ENCODE peak calls at places on chromosomes 7 and 10, in four cellular contexts. B, O, I and C are unnamed samples.

GRCh38 chr7:5549096-5549896 is 125.7 kb upstream of the TNRC18 start:
- DNase-seq in B (no peak), I (no peak), O (no peak), C (peak; percentile 35)

GRCh38 chr10:42981358-42982236 is 95.3 kb upstream of the RET start:
- DNase-seq in I (no peak), O (no peak), B (no peak), C (no peak)

GRCh38 chr7:1668486-1668931 is 1.6 kb upstream of the ELFN1 start:
- DNase-seq in I (no peak), O (no peak), B (no peak), C (no peak)

GRCh38 chr7:69860486-69860885 is 262.2 kb downstream of the AUTS2 start:
- DNase-seq in I (no peak), B (no peak), O (no peak), C (no peak)

GRCh38 chr10:124916098-124916584 is 25.8 kb upstream of the ZRANB1 start:
- DNase-seq in B (no peak), I (no peak), O (no peak), C (no peak)

GRCh38 chr7:138396251-138397070 is 63.6 kb upstream of the TRIM24 start:
- DNase-seq in B (no peak), I (no peak), O (no peak), C (no peak)

GRCh38 chr10:118742787-118743186 is 12.0 kb downstream of the CACUL1 start:
- DNase-seq in I (no peak), B (no peak), O (no peak), C (no peak)

GRCh38 chr7:51046482-51046881 is 263.8 kb upstream of the GRB10 start:
- DNase-seq in B (no peak), I (no peak), O (no peak), C (no peak)

GRCh38 chr7:127937066-127937680 is 94.1 kb downstream of the LRRC4 start:
- DNase-seq in O (no peak), B (no peak), I (no peak), C (no peak)

GRCh38 chr10:104441601-104442000 is 88.0 kb downstream of the CFAP58 start:
- DNase-seq in I (no peak), B (no peak), O (no peak), C (no peak)

GRCh38 chr10:44902838-44903545 is 8.1 kb upstream of the TMEM72 start:
- DNase-seq in O (no peak), I (no peak), B (no peak), C (peak; percentile 0)

GRCh38 chr7:26508481-26508880 is 216.8 kb downstream of the SNX10 start:
- DNase-seq in I (no peak), O (no peak), B (no peak), C (peak; percentile 54)

GRCh38 chr7:54813398-54813797 is 54.4 kb upstream of the SEC61G start:
- DNase-seq in O (no peak), I (no peak), B (no peak), C (no peak)

GRCh38 chr10:27784272-27784671 is 38.7 kb upstream of the MKX start:
- DNase-seq in B (no peak), O (no peak), I (no peak), C (no peak)

GRCh38 chr7:17963281-17963680 is 23.0 kb upstream of the SNX13 start:
- DNase-seq in O (no peak), I (no peak), B (no peak), C (no peak)

GRCh38 chr7:158973440-158973839 is 117.1 kb downstream of the DYNC2I1 start:
- DNase-seq in B (no peak), O (no peak), I (peak; percentile 38), C (peak; percentile 49)

GRCh38 chr7:80781561-80781979 is 137.3 kb downstream of the SEMA3C start:
- DNase-seq in B (no peak), O (no peak), I (no peak), C (no peak)